ENCODE peak calls at places on chromosomes 6 and 20, in four cellular contexts. Q is AG08396, X is GM10248, F is T-helper 17 cell. K is an unnamed sample.

GRCh38 chr6:27507041-27507956 is 34.4 kb upstream of the ZNF184 start:
- DNase-seq in Q (no peak), X (no peak), F (no peak), K (no peak)

GRCh38 chr20:6081236-6081635 is 27.4 kb upstream of the LRRN4 start:
- DNase-seq in Q (peak), X (no peak), F (no peak), K (no peak)

GRCh38 chr20:38148328-38149102 is 16.6 kb downstream of the TGM2 start:
- DNase-seq in Q (no peak), X (no peak), F (no peak), K (no peak)

GRCh38 chr6:6696867-6697531 is 108.5 kb downstream of the LY86 start:
- DNase-seq in Q (peak), X (peak), F (no peak), K (peak)

GRCh38 chr20:2364014-2364413 is 16.7 kb upstream of the TGM6 start:
- DNase-seq in Q (no peak), X (no peak), F (no peak), K (no peak)

GRCh38 chr6:130896249-130896648 is 69.0 kb downstream of the SMLR1 start:
- DNase-seq in Q (no peak), X (no peak), F (no peak), K (no peak)

GRCh38 chr20:46715292-46715756 is 5.9 kb downstream of the SLC2A10 start:
- DNase-seq in Q (peak), X (no peak), F (no peak), K (peak)

GRCh38 chr20:40477805-40478204 is 211.2 kb downstream of the MAFB start:
- DNase-seq in Q (no peak), X (no peak), F (no peak), K (no peak)

GRCh38 chr20:51540585-51540984 is 1.9 kb downstream of the NFATC2 start:
- DNase-seq in Q (no peak), X (no peak), F (no peak), K (no peak)

GRCh38 chr20:43911066-43911465 is 3.6 kb upstream of the TOX2 start:
- DNase-seq in Q (peak), X (no peak), F (no peak), K (no peak)

GRCh38 chr20:42475773-42476172 is 713.9 kb downstream of the PTPRT start:
- DNase-seq in Q (no peak), X (no peak), F (no peak), K (no peak)

GRCh38 chr6:134851548-134851947 is 98.4 kb downstream of the ALDH8A1 start:
- DNase-seq in Q (no peak), X (no peak), F (no peak), K (no peak)

GRCh38 chr6:72798196-72798595 is 176.3 kb downstream of the KCNQ5 start:
- DNase-seq in Q (no peak), X (no peak), F (no peak), K (no peak)

GRCh38 chr20:45935416-45936046 is 1.0 kb downstream of the PCIF1 start:
- DNase-seq in Q (no peak), X (no peak), F (no peak), K (no peak)

GRCh38 chr6:167099707-167100106 is 23.2 kb upstream of the CCR6 start:
- DNase-seq in Q (no peak), X (no peak), F (no peak), K (no peak)

GRCh38 chr6:38432479-38432878 is 207.2 kb downstream of the BTBD9 start:
- DNase-seq in Q (peak), X (no peak), F (no peak), K (no peak)

GRCh38 chr6:87182321-87182720 is 27.0 kb downstream of the ZNF292 start:
- DNase-seq in Q (no peak), X (peak), F (no peak), K (no peak)

GRCh38 chr20:52190437-52191131 is 995 bp downstream of the ZFP64 start:
- DNase-seq in Q (peak), X (peak), F (no peak), K (no peak)

GRCh38 chr6:168149015-168149414 is 70.0 kb upstream of the FRMD1 start:
- DNase-seq in Q (no peak), X (no peak), F (no peak), K (no peak)

GRCh38 chr6:118400582-118400981 is 147.5 kb upstream of the PLN start:
- DNase-seq in Q (no peak), X (no peak), F (no peak), K (no peak)

GRCh38 chr20:43798591-43799149 is 71.9 kb upstream of the GTSF1L start:
- DNase-seq in Q (no peak), X (no peak), F (no peak), K (no peak)

GRCh38 chr6:30515967-30516753 is 26.9 kb downstream of the HLA-E start:
- DNase-seq in Q (peak), X (peak), F (peak), K (peak)

GRCh38 chr6:33199687-33200233 is 705 bp downstream of the RXRB start:
- DNase-seq in Q (peak), X (peak), F (peak), K (no peak)

GRCh38 chr6:163814494-163815364 is 400.2 kb downstream of the QKI start:
- DNase-seq in Q (peak), X (no peak), F (no peak), K (no peak)

GRCh38 chr6:3843379-3844096 is 5.6 kb upstream of the FAM50B start:
- DNase-seq in Q (no peak), X (no peak), F (no peak), K (no peak)

GRCh38 chr6:141056945-141057635 is 1075.6 kb upstream of the GJE1 start:
- DNase-seq in Q (no peak), X (no peak), F (no peak), K (no peak)

GRCh38 chr20:50392138-50392866 is 117.9 kb upstream of the PTPN1 start:
- DNase-seq in Q (no peak), X (no peak), F (no peak), K (no peak)

GRCh38 chr20:45629496-45630100 is at the start of gene WFDC10A:
- DNase-seq in Q (peak), X (peak), F (no peak), K (peak)

GRCh38 chr6:24838994-24839393 is 40.3 kb upstream of the ARMH2 start:
- DNase-seq in Q (no peak), X (no peak), F (no peak), K (no peak)

GRCh38 chr20:23399568-23400241 is 21.6 kb downstream of the NAPB start:
- DNase-seq in Q (no peak), X (peak), F (no peak), K (no peak)

GRCh38 chr6:157864185-157864761 is 41.2 kb downstream of the SNX9 start:
- DNase-seq in Q (peak), X (no peak), F (no peak), K (no peak)

GRCh38 chr6:116580198-116580597 is 8.9 kb downstream of the RWDD1 start:
- DNase-seq in Q (no peak), X (no peak), F (no peak), K (no peak)

GRCh38 chr6:35492664-35493284 is 4.1 kb downstream of the TEAD3 start:
- DNase-seq in Q (no peak), X (no peak), F (no peak), K (no peak)